ENCODE peak calls at places on chromosomes 12 and 14, in seven cellular contexts. U, T, H, G, P, R and J are unnamed samples.

GRCh38 chr12:122871851-122872785 is 23.8 kb downstream of the VPS37B start:
- DNase-seq in U (no peak), T (peak; percentile 83), H (peak; percentile 75), G (peak; percentile 60), P (peak; percentile 77), R (peak; percentile 63), J (no peak)

GRCh38 chr12:115259968-115260806 is 576.2 kb upstream of the TBX3 start:
- DNase-seq in U (no peak), T (no peak), H (no peak), G (no peak), P (no peak), R (no peak), J (no peak)

GRCh38 chr12:32983968-32984367 is 87.4 kb upstream of the PKP2 start:
- DNase-seq in U (no peak), T (no peak), H (no peak), G (no peak), P (no peak), R (no peak), J (no peak)

GRCh38 chr12:103169-103981 is 36.8 kb downstream of the IQSEC3 start:
- DNase-seq in U (no peak), T (no peak), H (peak; percentile 93), G (no peak), P (no peak), R (no peak), J (no peak)

GRCh38 chr12:27821259-27821973 is 41.4 kb upstream of the MANSC4 start:
- DNase-seq in U (no peak), T (peak; percentile 50), H (peak; percentile 83), G (no peak), P (peak; percentile 17), R (peak; percentile 50), J (no peak)

GRCh38 chr12:13223941-13224340 is 27.4 kb downstream of the EMP1 start:
- DNase-seq in U (no peak), T (no peak), H (no peak), G (no peak), P (no peak), R (no peak), J (no peak)

GRCh38 chr12:45051490-45052105 is 699 bp upstream of the DBX2 start:
- DNase-seq in U (no peak), T (no peak), H (no peak), G (no peak), P (no peak), R (no peak), J (no peak)

GRCh38 chr12:21416611-21417121 is 20.8 kb upstream of the PYROXD1 start:
- DNase-seq in U (peak; percentile 19), T (no peak), H (no peak), G (no peak), P (no peak), R (no peak), J (no peak)

GRCh38 chr14:101246894-101247853 is 314.1 kb upstream of the DIO3 start:
- DNase-seq in U (no peak), T (no peak), H (no peak), G (no peak), P (no peak), R (no peak), J (no peak)

GRCh38 chr14:75607842-75608640 is 29.6 kb downstream of the FLVCR2 start:
- DNase-seq in U (no peak), T (no peak), H (no peak), G (no peak), P (no peak), R (no peak), J (no peak)

GRCh38 chr14:65297744-65298143 is 114.8 kb upstream of the FUT8 start:
- DNase-seq in U (no peak), T (no peak), H (no peak), G (no peak), P (no peak), R (no peak), J (no peak)

GRCh38 chr12:100208834-100209233 is 8.2 kb downstream of the ACTR6 start:
- DNase-seq in U (no peak), T (no peak), H (no peak), G (no peak), P (no peak), R (no peak), J (no peak)

DNA sequence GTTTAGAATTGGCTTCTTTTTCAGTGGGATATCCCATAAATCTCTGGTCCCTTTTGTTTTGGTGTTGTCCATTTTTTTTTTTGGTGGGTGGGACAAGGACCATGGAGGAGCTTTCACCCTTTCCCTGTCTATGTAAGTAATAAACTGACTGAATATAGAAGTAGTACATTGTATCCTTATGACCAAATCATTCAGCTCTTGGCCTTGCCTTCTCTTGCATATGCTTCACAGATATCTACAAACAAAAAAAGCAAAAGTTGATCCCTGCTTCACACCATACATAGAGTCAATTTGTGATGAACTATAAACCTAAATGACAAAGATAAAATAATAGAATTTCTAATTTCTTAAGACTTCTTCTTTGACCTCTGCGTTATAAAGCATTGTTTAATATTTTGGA is 59.8 kb downstream of the SIX1 start:
- DNase-seq in U (no peak), T (no peak), H (no peak), G (no peak), P (no peak), R (no peak), J (no peak)
- TF ChIP-seq CTCF in U (no peak), T (no peak), H (no peak), G (no peak), P (no peak), R (no peak), J (no peak)

GRCh38 chr14:53432378-53432802 is 279.3 kb upstream of the DDHD1 start:
- DNase-seq in U (no peak), T (no peak), H (peak; percentile 41), G (no peak), P (no peak), R (peak; percentile 63), J (no peak)
- TF ChIP-seq CTCF in U (peak; percentile 74), T (peak; percentile 33), H (peak; percentile 87), G (peak; percentile 63), P (no peak), R (peak; percentile 73), J (peak; percentile 55)

GRCh38 chr14:90301580-90302181 is 30.1 kb downstream of the NRDE2 start:
- DNase-seq in U (peak; percentile 38), T (no peak), H (peak; percentile 26), G (no peak), P (no peak), R (peak; percentile 39), J (no peak)
- TF ChIP-seq CTCF in U (peak; percentile 45), T (peak; percentile 20), H (peak; percentile 73), G (peak; percentile 71), P (no peak), R (peak; percentile 35), J (peak; percentile 66)

DNA sequence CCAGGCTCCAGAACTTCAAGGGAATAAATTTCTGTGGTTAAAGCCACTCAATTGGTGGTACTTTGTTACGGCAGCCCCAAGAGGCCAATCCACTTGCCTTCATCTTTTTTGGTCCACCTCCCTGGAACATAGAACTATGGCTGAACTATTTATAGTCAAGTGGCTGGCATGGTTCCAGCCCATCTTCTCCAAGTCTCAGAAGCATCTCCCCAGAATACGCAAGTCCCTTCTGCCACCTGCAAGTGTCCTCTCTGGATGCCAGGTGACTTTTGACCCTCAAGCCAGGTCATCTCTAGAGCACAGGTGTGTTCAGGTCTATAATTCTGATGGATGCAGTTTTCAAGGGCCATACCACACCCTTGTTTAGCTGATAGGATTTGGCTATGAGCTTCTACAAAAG is 371.5 kb downstream of the AACS start:
- DNase-seq in U (no peak), T (no peak), H (no peak), G (no peak), P (no peak), R (no peak), J (no peak)
- TF ChIP-seq CTCF in U (no peak), T (no peak), H (no peak), G (no peak), P (no peak), R (no peak), J (no peak)